ENCODE peak calls at places on chromosomes 1 and 21, in nine cellular contexts. U is NCI-H2029; O is cardiac fibroblast; M is HCEC 1CT; A is GM13976; X is Karpas-422; Y is ureter; E is progenitor cell of endocrine pancreas; S is NK-92 treated with Interleukin-12 subunit alpha and Interleukin-12 subunit beta, amount 100 ng/mL, for 24 hours. G is an unnamed sample.

GRCh38 chr1:54804471-54805132 is 3.5 kb upstream of the TTC22 start:
- DNase-seq in U (no peak), O (peak), M (peak), A (no peak), X (no peak), Y (no peak), E (no peak), S (peak), G (no peak)

GRCh38 chr1:214830956-214831355 is 228.0 kb downstream of the CENPF start:
- DNase-seq in U (no peak), O (no peak), M (no peak), A (no peak), X (no peak), Y (no peak), E (no peak), S (no peak), G (no peak)

GRCh38 chr1:181743878-181744312 is 260.6 kb downstream of the CACNA1E start:
- DNase-seq in U (peak), O (no peak), M (no peak), A (no peak), X (no peak), Y (no peak), E (no peak), S (no peak), G (no peak)

GRCh38 chr1:205568135-205568468 is 63.6 kb downstream of the CDK18 start:
- DNase-seq in U (no peak), O (no peak), M (no peak), A (peak), X (no peak), Y (peak), E (no peak), S (no peak), G (no peak)

GRCh38 chr21:27555996-27556395 is 589.1 kb upstream of the ADAMTS5 start:
- DNase-seq in U (no peak), O (peak), M (peak), A (no peak), X (no peak), Y (no peak), E (no peak), S (no peak), G (no peak)

GRCh38 chr1:192539450-192540132 is 36.0 kb upstream of the RGS1 start:
- DNase-seq in U (no peak), O (peak), M (peak), A (no peak), X (peak), Y (no peak), E (no peak), S (no peak), G (no peak)

GRCh38 chr1:231799363-231799986 is 172.9 kb downstream of the DISC1 start:
- DNase-seq in U (no peak), O (peak), M (no peak), A (no peak), X (no peak), Y (no peak), E (no peak), S (no peak), G (no peak)

GRCh38 chr21:39000496-39000895 is 182.8 kb downstream of the PSMG1 start:
- DNase-seq in U (no peak), O (peak), M (no peak), A (no peak), X (no peak), Y (no peak), E (no peak), S (peak), G (no peak)

GRCh38 chr21:44611551-44611950 is 328 bp upstream of the KRTAP10-8 start:
- DNase-seq in U (no peak), O (no peak), M (no peak), A (no peak), X (peak), Y (no peak), E (no peak), S (no peak), G (no peak)

GRCh38 chr1:234969630-234970370 is 158.8 kb downstream of the TOMM20 start:
- DNase-seq in U (peak), O (peak), M (peak), A (no peak), X (no peak), Y (no peak), E (peak), S (no peak), G (peak)

GRCh38 chr21:45592208-45592619 is 50.0 kb upstream of the SLC19A1 start:
- DNase-seq in U (no peak), O (no peak), M (no peak), A (peak), X (peak), Y (no peak), E (no peak), S (peak), G (no peak)

GRCh38 chr1:231460614-231461013 is 38.5 kb upstream of the EGLN1 start:
- DNase-seq in U (no peak), O (peak), M (no peak), A (peak), X (peak), Y (no peak), E (no peak), S (peak), G (no peak)

GRCh38 chr1:9321480-9321849 is 28.8 kb downstream of the SPSB1 start:
- DNase-seq in U (no peak), O (peak), M (peak), A (no peak), X (no peak), Y (no peak), E (no peak), S (no peak), G (no peak)

GRCh38 chr1:68217060-68217554 is 15.2 kb downstream of the WLS start:
- DNase-seq in U (peak), O (no peak), M (no peak), A (no peak), X (no peak), Y (no peak), E (no peak), S (no peak), G (no peak)

GRCh38 chr1:213474054-213474453 is 423.0 kb downstream of the RPS6KC1 start:
- DNase-seq in U (no peak), O (no peak), M (no peak), A (no peak), X (no peak), Y (no peak), E (no peak), S (no peak), G (no peak)

GRCh38 chr1:115056395-115056798 is 26.8 kb downstream of the TSHB start:
- DNase-seq in U (no peak), O (peak), M (peak), A (no peak), X (no peak), Y (no peak), E (no peak), S (no peak), G (peak)

GRCh38 chr21:46054447-46054846 is 43.5 kb upstream of the COL6A2 start:
- DNase-seq in U (no peak), O (no peak), M (peak), A (no peak), X (no peak), Y (no peak), E (peak), S (no peak), G (peak)

GRCh38 chr1:30855686-30856259 is 52.8 kb downstream of the SDC3 start:
- DNase-seq in U (peak), O (no peak), M (no peak), A (no peak), X (no peak), Y (no peak), E (no peak), S (no peak), G (no peak)

GRCh38 chr1:167635233-167635648 is 5.2 kb downstream of the RCSD1 start:
- DNase-seq in U (no peak), O (no peak), M (no peak), A (no peak), X (no peak), Y (no peak), E (no peak), S (no peak), G (peak)

GRCh38 chr1:228314658-228315483 is 91.8 kb downstream of the TRIM11 start:
- DNase-seq in U (no peak), O (no peak), M (no peak), A (no peak), X (no peak), Y (peak), E (no peak), S (no peak), G (no peak)

GRCh38 chr1:53540604-53541262 is 81.5 kb downstream of the DMRTB1 start:
- DNase-seq in U (no peak), O (no peak), M (no peak), A (no peak), X (no peak), Y (no peak), E (no peak), S (no peak), G (no peak)

GRCh38 chr21:45200596-45201296 is 86.9 kb downstream of the POFUT2 start:
- DNase-seq in U (no peak), O (no peak), M (no peak), A (no peak), X (no peak), Y (no peak), E (no peak), S (no peak), G (no peak)

GRCh38 chr1:248783367-248783766 is 27.8 kb upstream of the LYPD8 start:
- DNase-seq in U (no peak), O (no peak), M (no peak), A (no peak), X (no peak), Y (no peak), E (no peak), S (no peak), G (no peak)

GRCh38 chr1:110328274-110328673 is 10.9 kb upstream of the RBM15 start:
- DNase-seq in U (no peak), O (peak), M (no peak), A (no peak), X (no peak), Y (no peak), E (no peak), S (no peak), G (no peak)

GRCh38 chr21:25329227-25329626 is 278.1 kb downstream of the MRPL39 start:
- DNase-seq in U (no peak), O (peak), M (peak), A (no peak), X (no peak), Y (no peak), E (no peak), S (no peak), G (no peak)

GRCh38 chr1:220527279-220528048 is 472 bp upstream of the MARK1 start:
- DNase-seq in U (peak), O (peak), M (no peak), A (peak), X (no peak), Y (peak), E (no peak), S (no peak), G (peak)

GRCh38 chr1:62621907-62622306 is 24.6 kb downstream of the ANGPTL3 start:
- DNase-seq in U (peak), O (peak), M (peak), A (peak), X (no peak), Y (no peak), E (no peak), S (no peak), G (no peak)

GRCh38 chr1:92504751-92505692 is 18.3 kb upstream of the GFI1 start:
- DNase-seq in U (no peak), O (peak), M (no peak), A (no peak), X (no peak), Y (no peak), E (no peak), S (no peak), G (no peak)

GRCh38 chr1:55813619-55814018 is 598.5 kb upstream of the USP24 start:
- DNase-seq in U (no peak), O (peak), M (peak), A (no peak), X (no peak), Y (peak), E (no peak), S (no peak), G (no peak)

GRCh38 chr1:36223373-36223995 is 759 bp upstream of the THRAP3 start:
- DNase-seq in U (no peak), O (peak), M (peak), A (peak), X (peak), Y (no peak), E (no peak), S (no peak), G (no peak)

GRCh38 chr1:54255026-54255425 is 55.1 kb downstream of the MRPL37 start:
- DNase-seq in U (no peak), O (peak), M (peak), A (no peak), X (no peak), Y (no peak), E (no peak), S (no peak), G (no peak)